ENCODE peak calls at places on chromosomes 12 and 14, in seven cellular contexts. C is A549, Y is adrenal gland, K is prostate gland, H is K562, Z is body of pancreas, Q is Peyer's patch. X is an unnamed sample.

GRCh38 chr14:104552738-104553125 is 26.8 kb upstream of the C14orf180 start:
- DNase-seq in Z (no peak), H (no peak), Q (no peak), Y (no peak), C (no peak), K (no peak), X (no peak)

GRCh38 chr12:91023326-91024004 is 18.7 kb upstream of the EPYC start:
- DNase-seq in Y (no peak), Q (no peak), C (no peak), Z (no peak), H (no peak), K (no peak), X (no peak)

GRCh38 chr12:5437657-5438056 is 5.7 kb downstream of the NTF3 start:
- DNase-seq in Q (no peak), H (no peak), Y (no peak), Z (no peak), K (no peak), C (no peak), X (no peak)

GRCh38 chr12:2794736-2795289 is at the start of gene FKBP4:
- DNase-seq in Y (peak; percentile 95), Q (peak; percentile 97), K (peak; percentile 93), Z (peak; percentile 94), C (peak; percentile 91), H (peak; percentile 89), X (peak; percentile 87)

GRCh38 chr12:6967548-6968100 is 2.8 kb downstream of the PHB2 start:
- DNase-seq in Q (peak; percentile 58), K (no peak), Z (no peak), H (no peak), Y (no peak), C (no peak), X (no peak)

GRCh38 chr12:62763827-62764226 is 171.1 kb downstream of the PPM1H start:
- DNase-seq in C (no peak), Y (no peak), Z (no peak), H (no peak), Q (no peak), K (no peak), X (no peak)

GRCh38 chr12:49108958-49109404 is 1.7 kb downstream of the LMBR1L start:
- DNase-seq in K (no peak), C (no peak), Z (peak; percentile 57), Y (peak; percentile 81), Q (peak; percentile 82), H (peak; percentile 84), X (peak; percentile 49)

GRCh38 chr12:85253823-85254222 is 26.2 kb upstream of the ALX1 start:
- DNase-seq in H (no peak), Y (no peak), K (no peak), Z (no peak), C (no peak), Q (no peak), X (no peak)

GRCh38 chr14:66495214-66496098 is 9.3 kb downstream of the CCDC196 start:
- DNase-seq in Y (peak; percentile 39), Z (peak; percentile 66), H (peak; percentile 73), Q (peak; percentile 66), K (peak; percentile 44), C (peak; percentile 40), X (no peak)

GRCh38 chr12:46370792-46371717 is 1.5 kb downstream of the SLC38A2 start:
- DNase-seq in Z (peak; percentile 93), Q (peak; percentile 96), H (peak; percentile 94), Y (peak; percentile 91), C (peak; percentile 84), K (peak; percentile 88), X (peak; percentile 98)

GRCh38 chr12:11855993-11856374 is 206.5 kb downstream of the ETV6 start:
- DNase-seq in C (no peak), H (no peak), Q (no peak), Z (no peak), Y (no peak), K (no peak), X (no peak)

DNA sequence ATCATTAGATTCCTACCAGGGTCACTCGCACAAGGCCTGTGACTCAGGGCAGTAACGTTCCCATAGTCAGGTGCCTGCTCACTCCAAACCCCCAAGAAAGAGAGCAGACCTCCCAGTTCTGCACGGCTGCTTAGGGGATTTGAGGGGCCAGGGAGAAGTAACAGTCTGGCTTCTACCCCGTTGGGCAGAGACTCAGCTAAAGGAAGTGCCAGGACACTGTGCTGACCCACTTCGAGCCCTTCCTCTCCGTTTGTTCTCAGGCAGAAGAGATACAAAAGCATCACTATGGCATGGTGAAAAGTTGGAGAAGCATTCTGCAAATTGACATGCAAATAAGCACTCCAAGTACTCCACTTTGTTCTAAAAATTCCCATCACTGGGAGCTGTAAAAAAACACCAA is 239.1 kb downstream of the EGLN3 start:
- DNase-seq in Z (no peak), C (no peak), Y (no peak), H (no peak), Q (no peak), K (no peak), X (no peak)
- H3K4me3 ChIP-seq in Z (no peak overlapping the region), C (no peak overlapping the region), Y (no peak overlapping the region), H (no peak overlapping the region), Q (no peak overlapping the region), K (no peak overlapping the region), X (no peak overlapping the region)

GRCh38 chr14:76958020-76958965 is 70.2 kb downstream of the IRF2BPL start:
- DNase-seq in Z (no peak), K (no peak), C (no peak), Y (no peak), Q (no peak), H (no peak), X (no peak)

GRCh38 chr14:76956253-76957090 is 72.0 kb downstream of the IRF2BPL start:
- DNase-seq in C (peak; percentile 66), Z (peak; percentile 95), Q (peak; percentile 94), H (peak; percentile 93), K (peak; percentile 83), Y (peak; percentile 95), X (peak; percentile 97)

GRCh38 chr14:76961631-76962302 is 66.7 kb downstream of the IRF2BPL start:
- DNase-seq in C (peak; percentile 79), Q (peak; percentile 96), K (peak; percentile 66), Z (peak; percentile 86), H (peak; percentile 93), Y (peak; percentile 88), X (peak; percentile 96)

GRCh38 chr14:76957224-76957881 is 71.2 kb downstream of the IRF2BPL start:
- DNase-seq in Z (no peak), Y (no peak), C (no peak), H (peak; percentile 37), Q (no peak), K (no peak), X (no peak)

GRCh38 chr14:76958975-76959710 is 69.4 kb downstream of the IRF2BPL start:
- DNase-seq in Y (no peak), Q (no peak), K (peak; percentile 46), Z (no peak), C (no peak), H (peak; percentile 82), X (no peak)
- TF ChIP-seq POLR2A in Y (no peak), Q (no peak), K (peak; percentile 16), Z (no peak), C (no peak), H (peak; percentile 56), X (no peak)

GRCh38 chr14:57871487-57872080 is 5.7 kb upstream of the SLC35F4 start:
- DNase-seq in Y (peak; percentile 24), Z (peak; percentile 23), K (no peak), Q (no peak), C (peak; percentile 21), H (peak; percentile 26), X (no peak)
- TF ChIP-seq CTCF in Y (peak; percentile 46), Z (peak; percentile 36), K (peak; percentile 36), Q (no peak), C (peak; percentile 67), H (peak; percentile 45), X (no peak)

GRCh38 chr12:188910-189621 is 24.9 kb downstream of the SLC6A12 start:
- DNase-seq in C (peak; percentile 85), Q (peak; percentile 69), K (no peak), H (peak; percentile 49), Y (peak; percentile 46), Z (peak; percentile 68), X (no peak)
- H3K4me3 ChIP-seq in C (peak overlapping the region; percentile 56), Q (peak overlapping the region; percentile 44), K (peak overlapping the region; percentile 29), H (no peak overlapping the region), Y (no peak overlapping the region), Z (no peak overlapping the region), X (peak overlapping the region; percentile 20)

DNA sequence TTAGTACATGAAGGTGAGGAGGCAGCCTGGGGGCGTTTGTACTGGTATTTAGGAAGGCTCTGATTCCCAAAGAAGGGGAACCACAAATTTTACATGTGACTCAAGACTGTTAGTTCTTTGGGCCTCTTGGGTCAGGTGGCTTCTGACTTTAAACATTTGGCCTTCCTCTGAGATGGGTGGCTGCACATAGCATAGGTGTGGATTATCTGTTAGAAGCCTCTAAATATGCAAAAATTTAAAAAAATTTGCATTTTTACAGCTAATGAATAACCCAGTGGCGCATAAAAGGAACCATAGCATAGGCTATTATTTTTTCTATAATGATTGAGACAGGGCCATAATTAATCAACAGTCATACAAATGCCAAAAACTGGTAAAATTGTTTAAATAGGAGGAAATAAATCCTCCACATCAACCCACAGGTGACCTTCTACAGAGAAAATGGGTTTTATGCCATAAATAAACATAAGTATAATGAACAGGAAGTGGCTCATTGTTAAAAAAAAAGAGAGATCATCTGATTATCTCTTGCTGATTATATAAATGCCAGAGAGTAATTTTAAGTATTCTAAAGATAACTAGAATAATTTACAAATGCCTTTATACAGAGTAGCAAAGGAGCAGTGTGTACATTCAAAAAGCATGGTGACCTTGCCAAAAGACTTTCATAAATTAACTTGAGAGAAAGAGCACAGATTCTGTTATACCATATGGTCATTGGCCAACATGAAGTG is 284.2 kb upstream of the ATP2B1 start:
- DNase-seq in K (no peak), C (no peak), Y (no peak), Q (no peak), Z (no peak), H (no peak), X (no peak)
- TF ChIP-seq POLR2A in K (no peak), C (no peak), Y (no peak), Q (no peak), Z (no peak), H (no peak), X (no peak)

GRCh38 chr14:44961151-44961729 is 507 bp downstream of the KLHL28 start:
- DNase-seq in K (peak; percentile 46), Y (peak; percentile 76), C (peak; percentile 66), H (peak; percentile 73), Z (peak; percentile 54), Q (peak; percentile 81), X (peak; percentile 91)
- TF ChIP-seq CTCF in K (no peak), Y (no peak), C (no peak), H (no peak), Z (no peak), Q (no peak), X (no peak)

GRCh38 chr14:90924618-90925345 is 108.6 kb upstream of the TTC7B start:
- DNase-seq in Q (no peak), K (no peak), Z (peak; percentile 52), H (no peak), C (no peak), Y (no peak), X (no peak)
- H3K4me3 ChIP-seq in Q (no peak overlapping the region), K (no peak overlapping the region), Z (no peak overlapping the region), H (no peak overlapping the region), C (no peak overlapping the region), Y (no peak overlapping the region), X (no peak overlapping the region)

X was measured in lower leg skin.